ENCODE peak calls at places on chromosomes 5 and 9, in five cellular contexts. K is tibial artery, L is AG04450, U is heart left ventricle, N is PC-3. V is an unnamed sample.

GRCh38 chr5:6456766-6457370 is 8.2 kb downstream of the UBE2QL1 start:
- DNase-seq in K (no peak), N (no peak), U (no peak), L (no peak), V (no peak)

GRCh38 chr9:76215066-76215465 is 179.2 kb downstream of the RFK start:
- DNase-seq in L (peak; percentile 66), N (no peak), K (no peak), U (no peak), V (peak; percentile 82)

GRCh38 chr5:181189363-181189961 is 15.5 kb downstream of the TRIM7 start:
- DNase-seq in K (no peak), L (no peak), U (peak; percentile 48), N (peak; percentile 33), V (peak; percentile 36)

GRCh38 chr9:69145148-69145547 is 28.9 kb upstream of the TJP2 start:
- DNase-seq in K (no peak), L (no peak), U (no peak), N (no peak), V (peak; percentile 52)

GRCh38 chr5:102762095-102762534 is 7.0 kb downstream of the PAM start:
- DNase-seq in U (no peak), L (no peak), N (peak; percentile 72), K (no peak), V (peak; percentile 67)

GRCh38 chr5:177317959-177318377 is 6.3 kb upstream of the MXD3 start:
- DNase-seq in K (no peak), U (peak; percentile 77), L (peak; percentile 63), N (peak; percentile 95), V (peak; percentile 80)

GRCh38 chr5:170491479-170491878 is 12.3 kb upstream of the KCNIP1 start:
- DNase-seq in K (no peak), N (peak; percentile 79), U (no peak), L (peak; percentile 66), V (peak; percentile 87)

GRCh38 chr9:76646249-76646648 is 118.0 kb upstream of the PCA3 start:
- DNase-seq in L (no peak), U (no peak), K (no peak), N (no peak), V (peak; percentile 35)

GRCh38 chr5:127092690-127093089 is 19.4 kb upstream of the C5orf63 start:
- DNase-seq in N (peak; percentile 19), K (no peak), U (no peak), L (no peak), V (peak; percentile 80)

GRCh38 chr5:38807570-38808461 is 38.0 kb upstream of the OSMR start:
- DNase-seq in N (peak; percentile 92), U (no peak), K (no peak), L (no peak), V (peak; percentile 80)

GRCh38 chr9:96241391-96241809 is 60.6 kb downstream of the HSD17B3 start:
- DNase-seq in L (no peak), N (peak; percentile 86), K (no peak), U (no peak), V (no peak)

GRCh38 chr5:173420108-173420507 is 91.9 kb upstream of the STC2 start:
- DNase-seq in L (no peak), U (no peak), N (peak; percentile 78), K (no peak), V (no peak)

GRCh38 chr5:139276426-139276825 is 17.1 kb upstream of the MATR3 start:
- DNase-seq in U (no peak), N (peak; percentile 73), K (no peak), L (no peak), V (no peak)

GRCh38 chr5:85670417-85670816 is 947.3 kb upstream of the COX7C start:
- DNase-seq in L (no peak), K (no peak), U (no peak), N (no peak), V (no peak)

GRCh38 chr5:36267905-36268304 is 26.2 kb upstream of the NADK2 start:
- DNase-seq in N (no peak), L (no peak), K (no peak), U (no peak), V (no peak)

GRCh38 chr5:127599847-127600246 is 49.0 kb upstream of the CTXN3 start:
- DNase-seq in K (no peak), N (no peak), U (no peak), L (no peak), V (no peak)

GRCh38 chr5:179260324-179261070 is 84.8 kb downstream of the ADAMTS2 start:
- DNase-seq in K (peak; percentile 46), U (peak; percentile 9), L (no peak), N (no peak), V (no peak)

GRCh38 chr5:527646-528591 is 3.7 kb upstream of the SLC9A3 start:
- DNase-seq in L (no peak), N (no peak), K (no peak), U (peak; percentile 15), V (no peak)

GRCh38 chr9:133584559-133585476 is 24.4 kb downstream of the FAM163B start:
- DNase-seq in K (no peak), N (no peak), L (no peak), U (no peak), V (no peak)

GRCh38 chr5:75368391-75368790 is 31.4 kb downstream of the HMGCR start:
- DNase-seq in N (peak; percentile 22), L (peak; percentile 16), K (no peak), U (no peak), V (peak; percentile 63)

GRCh38 chr5:77418601-77419591 is 73.2 kb downstream of the WDR41 start:
- DNase-seq in U (no peak), N (peak; percentile 25), L (no peak), K (peak; percentile 80), V (peak; percentile 53)

GRCh38 chr5:12845549-12846159 is 941.4 kb upstream of the CTNND2 start:
- DNase-seq in N (no peak), K (no peak), U (no peak), L (no peak), V (no peak)

GRCh38 chr5:113236536-113237308 is 198.1 kb downstream of the TSSK1B start:
- DNase-seq in K (no peak), U (no peak), L (no peak), N (peak; percentile 29), V (no peak)

GRCh38 chr9:30197954-30198353 is 2186.5 kb upstream of the ACO1 start:
- DNase-seq in U (no peak), N (peak; percentile 25), K (no peak), L (no peak), V (peak; percentile 1)

GRCh38 chr5:17440766-17441165 is 57.3 kb upstream of the TAF11L2 start:
- DNase-seq in L (no peak), K (no peak), U (no peak), N (no peak), V (peak; percentile 12)

GRCh38 chr5:17441351-17441750 is 56.7 kb upstream of the TAF11L2 start:
- DNase-seq in K (no peak), N (peak; percentile 50), L (peak; percentile 82), U (no peak), V (peak; percentile 81)

GRCh38 chr5:17445185-17445584 is 52.8 kb upstream of the TAF11L2 start:
- DNase-seq in U (no peak), K (no peak), L (no peak), N (peak; percentile 48), V (no peak)

GRCh38 chr5:17444496-17444895 is 53.5 kb upstream of the TAF11L2 start:
- DNase-seq in K (no peak), N (peak; percentile 28), L (no peak), U (no peak), V (no peak)

GRCh38 chr5:17443333-17444125 is 54.5 kb upstream of the TAF11L2 start:
- DNase-seq in U (peak; percentile 34), L (no peak), N (no peak), K (no peak), V (no peak)
- TF ChIP-seq CTCF in U (no peak), L (no peak), N (no peak), K (no peak), V (no peak)

DNA sequence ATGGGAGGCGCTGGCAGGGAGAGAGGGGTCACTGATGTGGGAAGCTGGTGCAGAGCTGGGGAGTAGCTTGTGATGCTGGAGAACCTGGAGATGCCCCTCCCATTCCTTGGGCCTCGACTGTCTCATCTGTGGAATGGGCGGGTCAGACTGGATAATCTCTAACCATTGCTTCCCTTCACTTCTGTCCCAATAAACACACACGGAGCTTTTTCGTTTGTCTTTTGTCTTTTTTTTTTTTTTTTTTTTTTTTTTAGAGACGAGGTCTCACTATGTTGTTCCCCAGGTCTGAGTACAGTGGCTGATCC is 36.5 kb downstream of the ALG2 start:
- DNase-seq in L (no peak), N (no peak), K (no peak), U (no peak), V (no peak)
- H3K4me3 ChIP-seq in L (no peak overlapping the region), N (peak overlapping the region; percentile 50), K (no peak overlapping the region), U (no peak overlapping the region), V (peak overlapping the region; percentile 31)

GRCh38 chr5:5063533-5063953 is 76.6 kb upstream of the ADAMTS16 start:
- DNase-seq in N (no peak), U (no peak), K (no peak), L (no peak), V (no peak)
- TF ChIP-seq CTCF in N (peak; percentile 40), U (no peak), K (no peak), L (no peak), V (peak; percentile 6)

DNA sequence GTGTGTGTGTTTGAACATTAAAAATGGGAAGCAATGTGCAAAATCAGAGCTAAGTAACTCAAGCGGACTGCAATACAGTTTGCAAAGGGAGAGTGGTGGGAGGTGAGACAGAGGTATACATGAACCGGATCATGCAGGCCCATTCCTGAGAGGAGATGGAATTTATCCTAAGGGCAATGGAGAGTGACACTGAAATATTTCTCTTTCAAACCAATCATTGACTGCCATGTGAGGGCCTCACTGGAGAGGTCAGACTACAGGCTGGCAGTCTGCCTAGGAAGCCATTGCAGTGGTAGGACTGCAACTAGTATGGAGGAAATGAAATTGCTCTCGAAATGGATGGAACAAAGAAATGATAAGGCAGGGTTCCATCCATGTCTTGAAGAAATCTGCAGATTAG is 34.8 kb downstream of the TNFSF15 start:
- DNase-seq in U (no peak), L (no peak), K (no peak), N (no peak), V (no peak)
- H3K4me3 ChIP-seq in U (no peak overlapping the region), L (no peak overlapping the region), K (no peak overlapping the region), N (no peak overlapping the region), V (no peak overlapping the region)